ENCODE peak calls at places on chromosome 5, in four cellular contexts. A is PC-9, R is AG04449, S is adrenal gland. E is an unnamed sample.
A peak's percentile ranks its signal among the peaks of the same experiment; 100 is the strongest.

GRCh38 chr5:97044057-97044456 is 98.4 kb downstream of the LIX1 start:
- DNase-seq in A (no peak), R (no peak), S (peak; percentile 26), E (peak; percentile 48)

GRCh38 chr5:135308752-135309151 is 90.3 kb downstream of the MACROH2A1 start:
- DNase-seq in A (no peak), R (peak; percentile 66), S (no peak), E (no peak)

GRCh38 chr5:78552729-78553341 is 95.7 kb downstream of the LHFPL2 start:
- DNase-seq in A (no peak), R (no peak), S (no peak), E (no peak)

GRCh38 chr5:87074934-87075541 is 192.6 kb upstream of the RASA1 start:
- DNase-seq in A (peak; percentile 49), R (no peak), S (no peak), E (no peak)

GRCh38 chr5:34599471-34600117 is 56.5 kb upstream of the RAI14 start:
- DNase-seq in A (no peak), R (no peak), S (no peak), E (no peak)

GRCh38 chr5:149400304-149400703 is 21.2 kb upstream of the IL17B start:
- DNase-seq in A (peak; percentile 25), R (no peak), S (no peak), E (peak; percentile 79)

GRCh38 chr5:103389846-103390245 is 131.3 kb downstream of the MACIR start:
- DNase-seq in A (no peak), R (no peak), S (no peak), E (no peak)

GRCh38 chr5:126509339-126509738 is 85.7 kb downstream of the ALDH7A1 start:
- DNase-seq in A (no peak), R (no peak), S (no peak), E (no peak)